ENCODE peak calls at places on chromosome 4, in six cellular contexts. H, X, P, Q, G and D are unnamed samples. For H3K36me3 and H3K4me1, the result is how much of the 10 kb centered on the place peaks cover.

GRCh38 chr4:7360802-7361201 is 73.9 kb downstream of the PSAPL1 start:
- DNase-seq in G (no peak), H (no peak), Q (no peak), X (no peak), P (peak), D (no peak)

GRCh38 chr4:72489267-72489666 is 79.8 kb downstream of the ADAMTS3 start:
- DNase-seq in X (no peak), G (no peak), P (no peak), H (no peak), Q (no peak), D (no peak)

GRCh38 chr4:152676052-152676854 is 3.5 kb downstream of the TMEM154 start:
- DNase-seq in G (no peak), H (no peak), X (no peak), P (no peak), Q (no peak), D (no peak)

GRCh38 chr4:3683744-3684421 is 82.3 kb upstream of the ADRA2C start:
- DNase-seq in Q (no peak), X (peak), G (no peak), P (peak), H (peak), D (no peak)

GRCh38 chr4:79042079-79042674 is 102.9 kb upstream of the PAQR3 start:
- DNase-seq in Q (peak), X (no peak), H (peak), P (no peak), G (no peak), D (peak)

GRCh38 chr4:155796031-155796430 is 37.2 kb downstream of the GUCY1B1 start:
- DNase-seq in X (no peak), Q (no peak), G (no peak), H (no peak), P (no peak), D (no peak)

GRCh38 chr4:77201857-77202256 is 44.9 kb downstream of the CCNG2 start:
- DNase-seq in X (no peak), G (no peak), H (no peak), Q (no peak), P (no peak), D (no peak)

GRCh38 chr4:3500111-3500510 is 32.1 kb downstream of the LRPAP1 start:
- DNase-seq in G (no peak), P (no peak), Q (no peak), H (no peak), X (no peak), D (no peak)

GRCh38 chr4:53436251-53436650 is 58.8 kb downstream of the FIP1L1 start:
- DNase-seq in P (no peak), G (no peak), X (no peak), H (no peak), Q (no peak), D (no peak)

GRCh38 chr4:743463-744211 is 38.0 kb downstream of the PCGF3 start:
- DNase-seq in X (no peak), Q (no peak), G (no peak), P (peak), H (no peak), D (no peak)

GRCh38 chr4:52572936-52573485 is 86.1 kb downstream of the USP46 start:
- DNase-seq in H (no peak), G (no peak), X (no peak), P (no peak), Q (no peak), D (no peak)

GRCh38 chr4:8117278-8117682 is 41.3 kb downstream of the ABLIM2 start:
- DNase-seq in G (peak), P (peak), Q (peak), H (no peak), X (no peak), D (peak)

GRCh38 chr4:83616252-83616651 is 80.3 kb downstream of the GPAT3 start:
- DNase-seq in H (no peak), Q (no peak), X (no peak), G (no peak), P (no peak), D (no peak)
- H3K36me3 ChIP-seq in H (under half), Q (under half), X (under half), G (under half), P (under half), D (under half)

GRCh38 chr4:169640261-169640880 is 20.0 kb downstream of the CLCN3 start:
- DNase-seq in G (no peak), Q (no peak), H (no peak), P (no peak), X (no peak), D (no peak)
- H3K4me1 ChIP-seq in G (under half), Q (under half), H (under half), P (under half), X (under half), D (under half)

GRCh38 chr4:2241003-2241402 is 918 bp downstream of the HAUS3 start:
- DNase-seq in G (no peak), P (no peak), H (no peak), X (no peak), Q (no peak), D (no peak)
- H3K4me3 ChIP-seq in G (peak), P (peak), H (peak), X (peak), Q (peak), D (peak)

DNA sequence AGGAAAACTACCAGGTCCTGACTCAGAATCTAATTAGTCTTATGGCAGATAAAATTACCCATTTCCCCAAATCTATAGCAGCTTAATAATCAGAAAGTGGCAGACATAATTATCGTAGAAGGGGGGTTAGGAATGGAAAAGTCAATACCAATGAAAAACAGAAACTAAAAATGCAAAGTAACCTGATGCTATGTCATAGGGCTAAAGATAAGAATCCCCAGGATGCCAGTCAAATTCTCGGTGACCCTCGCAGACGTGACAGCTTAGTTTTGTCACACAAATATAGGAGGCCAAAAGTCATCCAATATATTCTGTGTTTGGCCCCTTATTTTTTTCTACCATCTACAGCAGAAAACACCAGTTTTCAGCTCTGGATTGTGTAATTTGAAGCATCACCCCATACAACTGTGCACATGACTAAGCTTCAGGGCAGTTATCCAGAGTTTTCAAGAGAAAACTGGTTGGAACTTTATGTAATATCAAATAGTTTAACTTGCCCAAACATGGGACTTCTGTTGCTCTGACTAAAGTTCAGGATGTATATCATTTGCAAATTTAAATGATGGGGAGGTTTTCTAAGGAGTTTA is 30.9 kb downstream of the RASSF6 start:
- DNase-seq in Q (no peak), H (no peak), P (no peak), X (no peak), G (no peak), D (no peak)
- H3K36me3 ChIP-seq in Q (under half), H (under half), P (under half), X (under half), G (under half), D (under half)

GRCh38 chr4:38670939-38671593 is 7.1 kb downstream of the KLF3 start:
- DNase-seq in X (no peak), Q (peak), G (peak), P (no peak), H (no peak), D (no peak)
- H3K4me1 ChIP-seq in X (half or more), Q (half or more), G (half or more), P (half or more), H (half or more), D (half or more)

GRCh38 chr4:150976478-150977118 is 38.5 kb downstream of the LRBA start:
- DNase-seq in X (no peak), Q (no peak), G (no peak), H (no peak), P (no peak), D (no peak)

GRCh38 chr4:150974251-150974640 is 40.8 kb downstream of the LRBA start:
- DNase-seq in X (no peak), Q (no peak), H (no peak), P (no peak), G (no peak), D (no peak)

GRCh38 chr4:150973626-150974250 is 41.3 kb downstream of the LRBA start:
- DNase-seq in H (no peak), Q (no peak), X (no peak), G (no peak), P (no peak), D (no peak)

GRCh38 chr4:150972592-150972991 is 42.5 kb downstream of the LRBA start:
- DNase-seq in P (no peak), H (no peak), Q (no peak), G (no peak), X (no peak), D (no peak)

DNA sequence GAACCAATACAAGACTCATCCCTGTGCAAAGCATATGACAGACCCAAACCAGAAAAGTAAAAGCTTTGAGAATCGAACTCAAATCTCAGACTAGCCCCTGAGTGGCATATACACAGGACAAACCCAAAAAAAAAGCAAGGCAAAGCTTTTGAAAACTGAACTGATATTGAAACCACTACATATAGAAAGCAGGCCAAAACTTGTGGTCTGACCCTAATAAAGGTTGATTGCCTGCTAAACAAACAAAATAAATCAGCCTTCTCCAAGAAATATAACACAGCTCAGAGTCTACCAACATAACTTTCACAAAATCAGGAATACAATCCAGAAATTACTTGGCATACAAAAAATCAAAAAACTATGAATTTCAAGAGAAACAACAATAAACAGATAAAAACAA is 40.3 kb downstream of the LRBA start:
- DNase-seq in X (no peak), G (no peak), P (no peak), Q (no peak), H (no peak), D (no peak)
- H3K4me3 ChIP-seq in X (no peak), G (no peak), P (no peak), Q (no peak), H (no peak), D (no peak)

GRCh38 chr4:17236686-17237085 is 275.2 kb downstream of the QDPR start:
- DNase-seq in G (no peak), Q (no peak), H (no peak), P (no peak), X (no peak), D (no peak)

GRCh38 chr4:17230727-17231126 is 281.2 kb downstream of the QDPR start:
- DNase-seq in Q (no peak), G (no peak), H (no peak), P (no peak), X (no peak), D (no peak)

GRCh38 chr4:17238633-17239032 is 273.3 kb downstream of the QDPR start:
- DNase-seq in P (no peak), Q (no peak), H (no peak), X (no peak), G (no peak), D (no peak)

GRCh38 chr4:17232575-17233253 is 279.2 kb downstream of the QDPR start:
- DNase-seq in Q (peak), P (no peak), H (peak), X (no peak), G (peak), D (peak)

DNA sequence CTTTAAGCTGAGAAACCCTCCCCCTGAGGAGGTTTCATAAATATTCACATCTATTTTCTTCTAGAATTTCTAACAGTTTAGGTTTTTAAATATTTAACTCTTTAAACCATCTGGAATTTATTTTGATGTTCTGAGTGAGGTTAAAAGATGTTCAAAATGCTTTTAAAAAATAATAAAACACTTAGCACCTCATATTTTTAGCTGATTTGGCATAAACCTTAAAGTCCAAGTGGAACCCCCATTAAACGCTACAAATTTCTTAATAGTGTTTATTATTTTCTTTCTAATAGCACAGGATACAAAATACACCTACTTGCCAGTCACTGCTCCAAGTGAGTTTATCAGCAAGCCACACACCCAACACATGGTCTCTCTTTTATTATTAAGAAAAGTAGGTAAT is 277.2 kb downstream of the QDPR start:
- DNase-seq in X (no peak), H (no peak), P (no peak), G (no peak), Q (no peak), D (no peak)
- H3K36me3 ChIP-seq in X (under half), H (under half), P (under half), G (under half), Q (under half), D (under half)